ENCODE peak calls at places on chromosomes 2 and 18, in five cellular contexts. T is Peyer's patch; W is stimulated activated CD8-positive, alpha-beta memory T cell treated with anti-CD3 and anti-CD28 coated beads, Interleukin-15, amount 100 ng/mL, for 1 hour; F is uterus; E is GOT3. Y is an unnamed sample.

GRCh38 chr2:44137872-44138551 is 30.7 kb upstream of the PPM1B start:
- DNase-seq in T (no peak), W (no peak), F (no peak), E (no peak), Y (no peak)

GRCh38 chr18:76720683-76721082 is 101.7 kb upstream of the ZNF236 start:
- DNase-seq in T (no peak), W (no peak), F (no peak), E (no peak), Y (no peak)

GRCh38 chr2:185417111-185417510 is 321.5 kb upstream of the FSIP2 start:
- DNase-seq in T (no peak), W (no peak), F (no peak), E (no peak), Y (no peak)

GRCh38 chr2:95391641-95392310 is 10.7 kb upstream of the FAHD2A start:
- DNase-seq in T (no peak), W (no peak), F (no peak), E (no peak), Y (peak)

GRCh38 chr2:72172478-72172877 is 24.8 kb upstream of the CYP26B1 start:
- DNase-seq in T (no peak), W (no peak), F (no peak), E (no peak), Y (no peak)

GRCh38 chr2:168330624-168331423 is 83.4 kb upstream of the STK39 start:
- DNase-seq in T (no peak), W (no peak), F (no peak), E (no peak), Y (no peak)

GRCh38 chr2:26666671-26667070 is 25.5 kb upstream of the CIB4 start:
- DNase-seq in T (no peak), W (no peak), F (no peak), E (no peak), Y (peak)

GRCh38 chr2:223076573-223076972 is 24.6 kb downstream of the KCNE4 start:
- DNase-seq in T (no peak), W (no peak), F (no peak), E (no peak), Y (no peak)

GRCh38 chr2:161556440-161556839 is 67.8 kb upstream of the SLC4A10 start:
- DNase-seq in T (no peak), W (no peak), F (no peak), E (no peak), Y (no peak)

GRCh38 chr2:96642564-96643350 is at the start of gene FER1L5:
- DNase-seq in T (no peak), W (no peak), F (peak), E (no peak), Y (no peak)

GRCh38 chr2:191894681-191895147 is 47.8 kb upstream of the CAVIN2 start:
- DNase-seq in T (no peak), W (no peak), F (no peak), E (no peak), Y (no peak)

GRCh38 chr2:219576505-219577388 is 4.6 kb downstream of the INHA start:
- DNase-seq in T (no peak), W (no peak), F (no peak), E (no peak), Y (no peak)

GRCh38 chr2:19356545-19357382 is 1.7 kb downstream of the OSR1 start:
- DNase-seq in T (no peak), W (no peak), F (no peak), E (no peak), Y (no peak)

GRCh38 chr2:145957929-145958328 is 1438.0 kb upstream of the ZEB2 start:
- DNase-seq in T (no peak), W (no peak), F (no peak), E (no peak), Y (no peak)

GRCh38 chr2:234823877-234824376 is 127.9 kb upstream of the SH3BP4 start:
- DNase-seq in T (no peak), W (no peak), F (peak), E (peak), Y (peak)

GRCh38 chr2:182186132-182186735 is 200.6 kb downstream of the PPP1R1C start:
- DNase-seq in T (no peak), W (no peak), F (no peak), E (no peak), Y (no peak)

GRCh38 chr2:598043-598802 is 79.0 kb downstream of the TMEM18 start:
- DNase-seq in T (no peak), W (no peak), F (no peak), E (peak), Y (no peak)

GRCh38 chr2:66875941-66876462 is 441.1 kb downstream of the MEIS1 start:
- DNase-seq in T (no peak), W (no peak), F (no peak), E (no peak), Y (no peak)

GRCh38 chr2:236892721-236893120 is 193.0 kb upstream of the COPS8 start:
- DNase-seq in T (no peak), W (no peak), F (no peak), E (no peak), Y (no peak)

GRCh38 chr2:100197643-100198153 is 55.3 kb upstream of the AFF3 start:
- DNase-seq in T (no peak), W (no peak), F (peak), E (no peak), Y (peak)

GRCh38 chr2:84481702-84482101 is 22.6 kb upstream of the SUCLG1 start:
- DNase-seq in T (no peak), W (no peak), F (no peak), E (peak), Y (no peak)

GRCh38 chr18:24262097-24262496 is 123.2 kb downstream of the CABYR start:
- DNase-seq in T (no peak), W (no peak), F (no peak), E (no peak), Y (no peak)

GRCh38 chr2:127612111-127612822 is 33.7 kb upstream of the GPR17 start:
- DNase-seq in T (peak), W (no peak), F (peak), E (no peak), Y (no peak)

GRCh38 chr18:49456794-49457193 is 3.7 kb downstream of the DYM start:
- DNase-seq in T (no peak), W (no peak), F (no peak), E (no peak), Y (no peak)

GRCh38 chr18:50716902-50717301 is 102.9 kb downstream of the MRO start:
- DNase-seq in T (no peak), W (no peak), F (no peak), E (no peak), Y (no peak)

GRCh38 chr2:216553093-216553478 is 54.4 kb downstream of the RPL37A start:
- DNase-seq in T (no peak), W (no peak), F (no peak), E (no peak), Y (no peak)

GRCh38 chr18:27615345-27615844 is 430.3 kb upstream of the CHST9 start:
- DNase-seq in T (no peak), W (no peak), F (no peak), E (no peak), Y (no peak)

GRCh38 chr2:170218456-170218855 is 40.5 kb downstream of the MYO3B start:
- DNase-seq in T (no peak), W (no peak), F (no peak), E (no peak), Y (no peak)

GRCh38 chr18:54774971-54775665 is 53.2 kb upstream of the RAB27B start:
- DNase-seq in T (no peak), W (no peak), F (no peak), E (no peak), Y (no peak)

GRCh38 chr2:166361351-166362153 is 14.2 kb downstream of the SCN9A start:
- DNase-seq in T (no peak), W (no peak), F (no peak), E (no peak), Y (no peak)

GRCh38 chr2:239894276-239894675 is 130.9 kb downstream of the NDUFA10 start:
- DNase-seq in T (no peak), W (no peak), F (no peak), E (no peak), Y (peak)

GRCh38 chr18:12543697-12544096 is 114.2 kb downstream of the SPIRE1 start:
- DNase-seq in T (no peak), W (no peak), F (no peak), E (no peak), Y (no peak)

GRCh38 chr18:23115683-23116096 is 19.6 kb upstream of the CABLES1 start:
- DNase-seq in T (no peak), W (no peak), F (no peak), E (peak), Y (no peak)

Y was measured in tibial artery.